ENCODE peak calls at places on chromosomes 12 and 14, in ten cellular contexts. J, N, R, B, M, W, E, X, P and A are unnamed samples.

GRCh38 chr14:51743588-51744000 is 91.9 kb downstream of the FRMD6 start:
- DNase-seq in W (no peak), N (no peak), P (no peak), E (no peak), J (no peak), R (no peak), M (no peak), X (no peak), B (no peak), A (no peak)

GRCh38 chr12:132444957-132445883 is 44.7 kb upstream of the FBRSL1 start:
- DNase-seq in P (peak; percentile 55), W (peak; percentile 59), R (no peak), M (no peak), J (no peak), X (peak; percentile 78), N (peak; percentile 87), B (no peak), E (no peak), A (no peak)

GRCh38 chr12:71947645-71948105 is 9.0 kb downstream of the TPH2 start:
- DNase-seq in R (peak; percentile 82), P (no peak), J (no peak), N (no peak), E (peak; percentile 22), W (no peak), B (peak; percentile 46), X (no peak), M (no peak), A (no peak)

GRCh38 chr12:106019130-106019529 is 119.6 kb downstream of the NUAK1 start:
- DNase-seq in J (no peak), E (no peak), W (no peak), N (no peak), X (no peak), R (no peak), B (no peak), P (no peak), M (no peak), A (no peak)

GRCh38 chr12:68435816-68436215 is 103.7 kb upstream of the MDM1 start:
- DNase-seq in R (no peak), W (no peak), X (no peak), E (peak; percentile 33), B (peak; percentile 86), M (no peak), P (no peak), N (no peak), J (peak; percentile 42), A (no peak)

GRCh38 chr12:9957834-9958233 is 13.4 kb upstream of the CLEC12A start:
- DNase-seq in X (no peak), R (no peak), E (no peak), N (no peak), W (no peak), J (no peak), P (no peak), B (no peak), M (no peak), A (no peak)

GRCh38 chr14:103450423-103450822 is 65.2 kb downstream of the MARK3 start:
- DNase-seq in M (no peak), W (no peak), E (no peak), P (no peak), N (no peak), B (no peak), R (no peak), X (no peak), J (no peak), A (peak; percentile 10)

GRCh38 chr14:53531151-53531550 is 378.0 kb upstream of the DDHD1 start:
- DNase-seq in R (no peak), B (no peak), J (no peak), P (no peak), N (no peak), M (no peak), X (no peak), E (no peak), W (no peak), A (no peak)

GRCh38 chr12:47438175-47438574 is 267.7 kb downstream of the RPAP3 start:
- DNase-seq in B (no peak), R (no peak), W (no peak), E (no peak), P (no peak), N (no peak), X (no peak), M (no peak), J (no peak), A (no peak)

GRCh38 chr12:63963863-63964262 is 119.4 kb downstream of the SRGAP1 start:
- DNase-seq in P (no peak), B (no peak), J (no peak), X (no peak), R (no peak), E (no peak), M (no peak), W (no peak), N (no peak), A (no peak)

GRCh38 chr12:10235761-10236631 is 23.3 kb downstream of the GABARAPL1 start:
- DNase-seq in R (no peak), E (peak; percentile 21), P (no peak), J (peak; percentile 56), W (no peak), M (no peak), X (peak; percentile 53), N (no peak), B (no peak), A (peak; percentile 64)

GRCh38 chr14:60922050-60922449 is 58.8 kb downstream of the TRMT5 start:
- DNase-seq in W (no peak), P (no peak), M (no peak), E (no peak), J (no peak), N (no peak), X (no peak), B (no peak), R (no peak), A (no peak)

GRCh38 chr14:23457587-23458445 is 11.7 kb upstream of the NGDN start:
- DNase-seq in E (peak; percentile 10), R (no peak), N (no peak), B (no peak), X (no peak), W (no peak), P (no peak), M (no peak), J (peak; percentile 35), A (no peak)

GRCh38 chr12:129202109-129202814 is 349.0 kb downstream of the GLT1D1 start:
- DNase-seq in B (no peak), M (no peak), N (no peak), X (no peak), P (no peak), J (no peak), R (no peak), W (no peak), E (peak; percentile 50), A (no peak)

GRCh38 chr12:57135939-57136338 is 7.7 kb downstream of the LRP1 start:
- DNase-seq in J (no peak), W (no peak), M (no peak), B (no peak), R (no peak), X (no peak), E (no peak), P (no peak), N (no peak), A (no peak)